ENCODE peak calls at places on chromosomes 16 and 17, in six cellular contexts. K is stomach, T is HepG2, N is esophagus muscularis mucosa, G is suprapubic skin, L is sigmoid colon. V is an unnamed sample.
A peak's percentile ranks its signal among the peaks of the same experiment; 100 is the strongest.

GRCh38 chr17:68325961-68326360 is 34.7 kb downstream of the ARSG start:
- DNase-seq in G (no peak), K (no peak), N (no peak), L (no peak), T (no peak), V (no peak)

GRCh38 chr16:78976212-78976611 is 624.3 kb downstream of the MAF start:
- DNase-seq in G (no peak), K (no peak), L (no peak), N (no peak), T (no peak), V (no peak)

GRCh38 chr16:4682616-4683254 is 10.6 kb upstream of the NUDT16L1 start:
- DNase-seq in K (peak; percentile 79), G (no peak), L (peak; percentile 77), N (no peak), T (peak; percentile 65), V (no peak)

GRCh38 chr17:67628580-67629013 is 89.1 kb upstream of the NOL11 start:
- DNase-seq in G (no peak), T (peak; percentile 70), K (peak; percentile 51), N (no peak), L (no peak), V (no peak)

GRCh38 chr16:15865742-15866141 is 8.9 kb upstream of the MYH11 start:
- DNase-seq in L (no peak), N (no peak), K (no peak), G (no peak), T (no peak), V (no peak)

GRCh38 chr17:73722163-73722562 is 77.9 kb upstream of the SDK2 start:
- DNase-seq in G (no peak), T (no peak), N (no peak), K (no peak), L (no peak), V (no peak)

GRCh38 chr17:72122002-72122310 is 1.1 kb downstream of the SOX9 start:
- DNase-seq in T (no peak), N (no peak), G (no peak), K (no peak), L (no peak), V (no peak)

GRCh38 chr17:76696763-76697701 is 13.7 kb downstream of the MXRA7 start:
- DNase-seq in T (peak; percentile 66), K (no peak), L (no peak), G (no peak), N (no peak), V (no peak)

GRCh38 chr17:28867276-28867675 is 12.5 kb downstream of the ERAL1 start:
- DNase-seq in T (no peak), L (no peak), G (no peak), K (no peak), N (no peak), V (no peak)

DNA sequence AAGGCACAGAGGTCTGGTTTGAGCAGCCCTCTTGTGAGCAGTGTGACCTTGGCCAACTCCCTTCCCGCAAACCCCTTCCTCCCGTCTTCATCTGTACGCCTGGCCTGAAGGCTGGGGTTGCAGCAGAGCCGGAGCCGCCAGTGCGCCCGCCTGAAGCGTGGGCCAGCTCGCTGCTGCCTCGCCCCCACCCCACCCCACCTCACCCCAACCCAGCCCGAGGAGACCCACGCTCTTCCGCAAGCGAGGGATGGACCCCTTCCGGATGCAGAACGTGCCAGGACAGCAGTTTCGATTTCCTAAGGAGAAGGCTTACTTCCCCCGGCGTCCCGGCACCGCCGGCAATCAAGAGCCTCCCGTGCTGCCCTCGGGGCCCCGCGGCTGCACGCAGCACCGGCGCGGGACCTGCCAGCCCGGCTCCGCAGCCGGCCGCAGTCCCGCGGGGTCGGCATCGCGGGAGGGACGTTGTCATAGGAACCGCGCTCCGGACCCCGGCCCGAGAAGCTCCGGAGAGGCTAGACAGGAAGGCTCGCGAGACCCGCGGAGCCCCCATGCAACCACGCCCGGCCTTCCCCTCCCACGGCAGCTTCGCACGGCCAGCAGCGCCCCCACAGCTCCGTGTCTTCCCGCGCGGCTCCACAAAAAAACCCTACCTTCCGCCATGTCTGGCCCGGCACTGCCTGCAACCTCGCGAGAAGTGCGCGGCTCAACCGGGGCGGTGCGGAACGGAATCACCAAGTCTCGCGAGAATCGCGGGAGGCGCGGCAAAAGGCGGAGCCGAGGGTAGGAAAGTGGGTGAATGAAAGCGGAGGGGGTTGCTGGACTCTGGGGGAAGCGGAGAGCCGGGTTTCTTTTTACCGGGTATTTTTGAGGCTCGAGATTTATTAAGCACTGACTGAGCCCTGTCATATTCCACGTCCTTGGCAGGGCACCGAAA is at the start of gene ANKFY1:
- DNase-seq in T (peak; percentile 87), G (peak; percentile 98), L (peak; percentile 98), K (peak; percentile 96), N (peak; percentile 98), V (peak; percentile 97)
- TF ChIP-seq EP300 in T (no peak), G (no peak), L (no peak), K (no peak), N (no peak), V (no peak)

GRCh38 chr17:41917192-41917591 is 1.6 kb downstream of the ACLY start:
- DNase-seq in K (no peak), T (peak; percentile 37), L (no peak), G (no peak), N (no peak), V (no peak)
- TF ChIP-seq POLR2AphosphoS5 in K (no peak), T (no peak), L (no peak), G (peak; percentile 9), N (no peak), V (no peak)

DNA sequence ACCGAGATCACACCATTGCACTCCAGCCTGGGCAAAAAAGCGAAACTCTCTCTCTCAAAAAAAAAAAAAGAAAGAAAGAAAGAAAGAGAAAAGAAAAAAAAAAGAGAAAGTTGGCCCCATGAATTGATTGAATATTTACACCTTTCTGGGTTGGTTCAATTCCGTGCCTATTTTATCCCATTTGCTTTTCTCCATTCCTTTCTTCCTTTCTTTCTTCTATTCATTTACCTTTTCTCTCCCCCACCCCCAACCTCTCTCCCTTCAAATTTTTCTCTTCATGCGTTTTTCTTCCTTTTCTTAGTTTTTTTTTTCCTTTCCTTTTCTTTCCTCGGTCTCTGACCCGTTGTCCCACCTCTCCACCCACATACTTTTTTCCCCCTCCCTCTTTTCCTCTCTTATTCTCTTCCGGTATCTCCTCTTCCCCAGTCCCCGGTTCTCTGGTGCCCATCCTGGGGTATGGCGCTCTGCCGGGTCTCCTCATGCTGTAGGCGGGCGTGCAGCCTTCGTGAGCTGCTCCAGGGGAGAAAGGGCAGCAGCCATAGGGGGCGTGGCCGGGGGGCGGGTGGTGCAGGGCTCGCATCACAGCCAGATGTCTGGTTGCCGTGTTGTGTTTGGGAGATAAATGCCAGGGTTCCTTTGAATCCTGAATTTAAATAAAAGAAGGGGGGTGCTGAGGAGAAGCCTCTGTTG is 5.3 kb upstream of the COL1A1 start:
- DNase-seq in T (no peak), N (no peak), L (peak; percentile 87), K (no peak), G (peak; percentile 85), V (peak; percentile 35)
- TF ChIP-seq EP300 in T (no peak), N (no peak), L (no peak), K (no peak), G (no peak), V (no peak)

DNA sequence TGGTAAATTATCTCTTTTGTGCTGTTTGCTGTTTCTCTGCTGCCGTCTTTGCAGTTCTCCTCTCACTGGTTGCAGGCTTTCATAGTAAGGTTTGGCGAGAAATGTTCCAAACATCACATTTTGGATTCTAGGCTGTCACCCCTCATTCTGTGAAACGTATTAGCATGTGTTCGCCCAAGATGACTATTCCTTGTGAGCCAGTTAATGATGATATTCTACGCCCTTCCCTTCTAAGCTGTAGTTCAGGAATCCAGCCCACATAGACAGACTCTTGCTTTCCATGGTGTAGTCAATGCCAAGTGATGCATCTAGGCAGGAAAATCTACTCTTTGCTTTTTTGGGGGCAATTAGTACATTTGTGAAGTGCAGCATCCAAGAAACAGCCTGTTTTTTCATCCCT is 14.4 kb downstream of the UBFD1 start:
- DNase-seq in L (no peak), T (no peak), K (no peak), N (no peak), G (no peak), V (no peak)
- TF ChIP-seq POLR2AphosphoS5 in L (no peak), T (no peak), K (no peak), N (no peak), G (no peak), V (no peak)

V was measured in transverse colon.